ENCODE peak calls at places on chromosomes 16 and 17, in eight cellular contexts. One of them, this sample, is unnamed.

GRCh38 chr17:78491236-78492115 is 85.7 kb downstream of the DNAH17 start:
- DNase-seq in nephron progenitor cell: no peak
- DNase-seq in Panc1: no peak
- DNase-seq in RWPE1: no peak
- DNase-seq in endothelial cell: no peak
- DNase-seq in fibroblast of pulmonary artery: no peak
- DNase-seq in kidney epithelial cell: no peak
- DNase-seq in HFFc6: no peak
- DNase-seq in this sample: no peak

GRCh38 chr16:50261707-50262235 is 4.6 kb upstream of the ADCY7 start:
- DNase-seq in fibroblast of pulmonary artery: no peak
- DNase-seq in nephron progenitor cell: no peak
- DNase-seq in Panc1: no peak
- DNase-seq in kidney epithelial cell: no peak
- DNase-seq in HFFc6: no peak
- DNase-seq in endothelial cell: no peak
- DNase-seq in RWPE1: no peak
- DNase-seq in this sample: peak; percentile 64

GRCh38 chr16:66905633-66906539 is 12.8 kb downstream of the CDH16 start:
- DNase-seq in Panc1: no peak
- DNase-seq in nephron progenitor cell: no peak
- DNase-seq in fibroblast of pulmonary artery: no peak
- DNase-seq in endothelial cell: no peak
- DNase-seq in kidney epithelial cell: no peak
- DNase-seq in RWPE1: peak; percentile 64
- DNase-seq in HFFc6: no peak
- DNase-seq in this sample: no peak

GRCh38 chr16:69691980-69692911 is 34.1 kb downstream of the NQO1 start:
- DNase-seq in endothelial cell: no peak
- DNase-seq in fibroblast of pulmonary artery: peak; percentile 29
- DNase-seq in nephron progenitor cell: no peak
- DNase-seq in HFFc6: peak; percentile 64
- DNase-seq in kidney epithelial cell: no peak
- DNase-seq in RWPE1: no peak
- DNase-seq in Panc1: no peak
- DNase-seq in this sample: no peak

GRCh38 chr17:50117202-50118040 is 12.5 kb downstream of the SAMD14 start:
- DNase-seq in nephron progenitor cell: peak; percentile 86
- DNase-seq in Panc1: no peak
- DNase-seq in RWPE1: peak; percentile 60
- DNase-seq in kidney epithelial cell: no peak
- DNase-seq in endothelial cell: peak; percentile 80
- DNase-seq in HFFc6: peak; percentile 27
- DNase-seq in fibroblast of pulmonary artery: peak; percentile 64
- DNase-seq in this sample: peak; percentile 82

GRCh38 chr16:65704866-65705265 is 583.0 kb upstream of the CDH11 start:
- DNase-seq in Panc1: no peak
- DNase-seq in endothelial cell: peak; percentile 23
- DNase-seq in HFFc6: no peak
- DNase-seq in RWPE1: no peak
- DNase-seq in kidney epithelial cell: no peak
- DNase-seq in nephron progenitor cell: no peak
- DNase-seq in fibroblast of pulmonary artery: no peak
- DNase-seq in this sample: no peak

GRCh38 chr16:66427871-66428681 is 981 bp downstream of the BEAN1 start:
- DNase-seq in Panc1: no peak
- DNase-seq in nephron progenitor cell: peak; percentile 51
- DNase-seq in kidney epithelial cell: no peak
- DNase-seq in HFFc6: no peak
- DNase-seq in RWPE1: no peak
- DNase-seq in fibroblast of pulmonary artery: no peak
- DNase-seq in endothelial cell: peak; percentile 28
- DNase-seq in this sample: no peak

GRCh38 chr17:78951967-78952551 is 26.9 kb upstream of the TIMP2 start:
- DNase-seq in kidney epithelial cell: no peak
- DNase-seq in nephron progenitor cell: no peak
- DNase-seq in Panc1: no peak
- DNase-seq in endothelial cell: no peak
- DNase-seq in HFFc6: no peak
- DNase-seq in RWPE1: no peak
- DNase-seq in fibroblast of pulmonary artery: peak; percentile 29
- DNase-seq in this sample: no peak

GRCh38 chr17:78965369-78965982 is 14.2 kb downstream of the LGALS3BP start:
- DNase-seq in endothelial cell: no peak
- DNase-seq in nephron progenitor cell: no peak
- DNase-seq in kidney epithelial cell: no peak
- DNase-seq in fibroblast of pulmonary artery: no peak
- DNase-seq in Panc1: no peak
- DNase-seq in HFFc6: no peak
- DNase-seq in RWPE1: no peak
- DNase-seq in this sample: no peak

GRCh38 chr17:41521574-41522261 is 3.0 kb upstream of the KRT15 start:
- DNase-seq in endothelial cell: no peak
- DNase-seq in kidney epithelial cell: peak; percentile 82
- DNase-seq in fibroblast of pulmonary artery: peak; percentile 78
- DNase-seq in RWPE1: peak; percentile 77
- DNase-seq in Panc1: peak; percentile 74
- DNase-seq in HFFc6: peak; percentile 87
- DNase-seq in nephron progenitor cell: no peak
- DNase-seq in this sample: peak; percentile 90

GRCh38 chr17:48444531-48445247 is 14.7 kb upstream of the SKAP1 start:
- DNase-seq in kidney epithelial cell: no peak
- DNase-seq in HFFc6: no peak
- DNase-seq in nephron progenitor cell: no peak
- DNase-seq in endothelial cell: no peak
- DNase-seq in Panc1: no peak
- DNase-seq in fibroblast of pulmonary artery: no peak
- DNase-seq in RWPE1: no peak
- DNase-seq in this sample: no peak

GRCh38 chr17:31272236-31272635 is 24.8 kb downstream of the OMG start:
- DNase-seq in nephron progenitor cell: no peak
- DNase-seq in RWPE1: no peak
- DNase-seq in Panc1: no peak
- DNase-seq in kidney epithelial cell: no peak
- DNase-seq in fibroblast of pulmonary artery: no peak
- DNase-seq in HFFc6: no peak
- DNase-seq in endothelial cell: no peak
- DNase-seq in this sample: no peak

GRCh38 chr17:82772026-82772425 is 20.2 kb downstream of the TBCD start:
- DNase-seq in HFFc6: peak; percentile 68
- DNase-seq in kidney epithelial cell: no peak
- DNase-seq in nephron progenitor cell: no peak
- DNase-seq in endothelial cell: no peak
- DNase-seq in RWPE1: peak; percentile 38
- DNase-seq in Panc1: no peak
- DNase-seq in fibroblast of pulmonary artery: peak; percentile 81
- DNase-seq in this sample: no peak

GRCh38 chr17:1473170-1473569 is 17.1 kb upstream of the CRK start:
- DNase-seq in HFFc6: no peak
- DNase-seq in fibroblast of pulmonary artery: no peak
- DNase-seq in Panc1: no peak
- DNase-seq in endothelial cell: no peak
- DNase-seq in kidney epithelial cell: no peak
- DNase-seq in RWPE1: no peak
- DNase-seq in nephron progenitor cell: no peak
- DNase-seq in this sample: no peak
- TF ChIP-seq CTCF in HFFc6: no peak
- TF ChIP-seq CTCF in fibroblast of pulmonary artery: peak; percentile 1
- TF ChIP-seq CTCF in Panc1: no peak
- TF ChIP-seq CTCF in endothelial cell: no peak
- TF ChIP-seq CTCF in kidney epithelial cell: no peak
- TF ChIP-seq CTCF in RWPE1: no peak
- TF ChIP-seq CTCF in nephron progenitor cell: no peak
- TF ChIP-seq CTCF in this sample: no peak

DNA sequence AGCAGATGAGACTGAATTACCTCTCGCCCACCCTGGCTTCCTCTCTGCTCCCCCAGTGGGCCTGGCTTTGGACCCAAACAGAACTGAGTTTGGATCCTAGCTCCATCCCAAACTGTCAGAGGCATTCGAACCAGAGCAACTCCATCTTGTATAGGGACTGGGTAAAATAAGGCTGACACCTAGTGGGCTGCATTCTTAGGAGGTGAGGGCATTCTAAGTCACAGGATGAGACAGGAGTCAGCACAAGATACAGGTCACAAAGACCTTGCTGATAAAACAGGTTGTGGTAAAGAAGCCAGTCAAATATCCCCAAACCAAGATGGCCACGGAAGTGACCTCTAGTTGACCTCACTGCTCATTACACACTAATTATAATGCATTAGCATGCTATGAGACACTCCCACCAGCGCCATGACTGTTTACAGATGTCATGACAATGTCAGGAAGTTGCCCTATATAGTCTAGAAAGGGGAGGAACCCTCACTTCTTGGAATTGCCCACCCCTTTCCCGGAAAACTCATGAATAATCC is 44.4 kb downstream of the LYRM1 start:
- DNase-seq in HFFc6: peak; percentile 21
- DNase-seq in nephron progenitor cell: no peak
- DNase-seq in Panc1: peak; percentile 10
- DNase-seq in RWPE1: no peak
- DNase-seq in kidney epithelial cell: no peak
- DNase-seq in endothelial cell: no peak
- DNase-seq in fibroblast of pulmonary artery: peak; percentile 43
- DNase-seq in this sample: no peak
- TF ChIP-seq CTCF in HFFc6: no peak
- TF ChIP-seq CTCF in nephron progenitor cell: no peak
- TF ChIP-seq CTCF in Panc1: no peak
- TF ChIP-seq CTCF in RWPE1: no peak
- TF ChIP-seq CTCF in kidney epithelial cell: no peak
- TF ChIP-seq CTCF in endothelial cell: no peak
- TF ChIP-seq CTCF in fibroblast of pulmonary artery: peak; percentile 1
- TF ChIP-seq CTCF in this sample: no peak

DNA sequence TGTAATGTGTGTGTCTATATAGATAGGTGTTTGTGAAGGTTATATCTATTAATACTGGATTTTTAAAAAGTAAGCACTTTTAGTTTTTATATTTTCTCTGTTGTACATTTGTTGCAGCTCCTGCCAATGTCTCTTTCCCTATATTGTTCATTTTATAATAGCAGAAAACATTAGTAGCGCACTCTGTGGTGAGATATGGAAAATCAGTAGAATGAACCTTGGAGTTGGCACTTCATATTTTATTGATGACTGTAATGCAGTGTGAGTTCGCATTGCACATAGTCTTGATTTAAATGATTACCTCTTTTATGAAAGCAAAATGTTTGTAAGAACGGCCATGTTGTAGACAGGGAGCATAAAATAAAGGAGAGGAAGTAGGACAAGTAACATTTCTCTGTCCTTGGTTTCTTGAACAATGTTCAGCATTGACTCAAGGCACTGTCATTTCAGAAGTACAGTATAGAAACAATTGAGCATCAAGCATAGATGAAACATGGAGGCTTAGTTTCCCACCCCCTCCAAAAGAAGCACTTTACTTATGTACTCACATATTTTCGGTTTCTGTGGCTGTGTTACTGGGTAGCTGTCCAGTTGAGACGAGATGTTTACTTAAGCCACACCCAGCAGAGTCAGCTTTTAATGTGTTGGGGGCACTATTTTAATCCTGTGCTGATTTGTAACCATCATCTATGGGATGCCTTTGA is 74.0 kb downstream of the TANC2 start:
- DNase-seq in RWPE1: peak; percentile 41
- DNase-seq in fibroblast of pulmonary artery: peak; percentile 46
- DNase-seq in Panc1: no peak
- DNase-seq in HFFc6: peak; percentile 22
- DNase-seq in endothelial cell: no peak
- DNase-seq in kidney epithelial cell: peak; percentile 4
- DNase-seq in nephron progenitor cell: no peak
- DNase-seq in this sample: no peak
- TF ChIP-seq CTCF in RWPE1: no peak
- TF ChIP-seq CTCF in fibroblast of pulmonary artery: no peak
- TF ChIP-seq CTCF in Panc1: no peak
- TF ChIP-seq CTCF in HFFc6: no peak
- TF ChIP-seq CTCF in endothelial cell: no peak
- TF ChIP-seq CTCF in kidney epithelial cell: no peak
- TF ChIP-seq CTCF in nephron progenitor cell: no peak
- TF ChIP-seq CTCF in this sample: no peak

DNA sequence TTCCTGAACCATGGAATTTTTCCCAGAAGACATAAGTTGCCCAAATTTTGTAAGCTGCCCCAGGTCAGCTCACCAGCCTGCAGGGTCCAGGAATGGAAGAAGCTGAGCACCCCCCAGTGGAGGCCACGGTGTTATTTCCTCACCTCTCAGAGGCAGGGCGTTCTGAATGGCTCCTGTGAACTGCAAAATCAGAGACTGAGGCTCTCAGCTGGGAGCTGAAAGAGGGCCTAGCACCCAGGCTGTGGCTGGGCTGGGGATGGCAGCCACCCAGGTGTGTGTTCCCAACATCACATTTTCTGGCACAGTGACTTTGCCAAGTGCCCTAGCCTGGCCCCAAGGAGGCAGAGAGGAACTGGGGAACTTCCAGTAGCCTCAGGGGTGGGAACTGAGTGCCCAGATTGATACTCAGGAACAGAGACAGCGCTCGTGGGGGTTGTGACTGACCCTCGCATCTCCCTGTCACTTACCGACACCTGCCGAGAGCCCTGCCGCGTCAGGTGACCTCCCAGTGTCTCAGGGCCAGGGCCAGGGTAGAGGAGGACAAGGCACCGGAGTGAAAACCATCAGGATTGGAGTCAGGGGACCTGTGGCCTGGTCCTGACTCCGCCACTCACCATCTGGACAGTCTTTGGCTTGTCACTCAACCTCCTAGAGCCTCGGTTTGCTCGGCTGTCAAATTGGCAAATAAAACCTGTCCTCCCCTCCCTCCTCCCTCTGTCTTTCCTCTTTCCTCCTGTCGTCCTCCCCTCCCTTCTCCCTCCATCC is 11.3 kb downstream of the CACNG4 start:
- DNase-seq in Panc1: no peak
- DNase-seq in kidney epithelial cell: no peak
- DNase-seq in HFFc6: no peak
- DNase-seq in nephron progenitor cell: no peak
- DNase-seq in fibroblast of pulmonary artery: no peak
- DNase-seq in endothelial cell: peak; percentile 34
- DNase-seq in RWPE1: peak; percentile 71
- DNase-seq in this sample: no peak
- TF ChIP-seq CTCF in Panc1: no peak
- TF ChIP-seq CTCF in kidney epithelial cell: peak; percentile 22
- TF ChIP-seq CTCF in HFFc6: peak; percentile 16
- TF ChIP-seq CTCF in nephron progenitor cell: no peak
- TF ChIP-seq CTCF in fibroblast of pulmonary artery: peak; percentile 7
- TF ChIP-seq CTCF in endothelial cell: no peak
- TF ChIP-seq CTCF in RWPE1: no peak
- TF ChIP-seq CTCF in this sample: no peak